ENCODE peak calls at places on chromosome 3, in five cellular contexts. P is GM06990; T is NCI-H1092; L is activated CD4-positive, alpha-beta T cell treated with anti-CD3 and anti-CD28 coated beads for 1 hour; Q is T1000. C is an unnamed sample.

GRCh38 chr3:126439346-126439967 is 36.2 kb downstream of the ZXDC start:
- DNase-seq in P (no peak), T (no peak), L (no peak), Q (no peak), C (no peak)

GRCh38 chr3:119586707-119587317 is 7.5 kb downstream of the ADPRH start:
- DNase-seq in P (no peak), T (no peak), L (no peak), Q (no peak), C (no peak)

GRCh38 chr3:84836961-84837360 is 121.8 kb upstream of the CADM2 start:
- DNase-seq in P (no peak), T (peak), L (no peak), Q (no peak), C (peak)

GRCh38 chr3:54188176-54188791 is 65.9 kb downstream of the CACNA2D3 start:
- DNase-seq in P (peak), T (no peak), L (no peak), Q (no peak), C (no peak)

GRCh38 chr3:128319107-128319506 is 147.6 kb downstream of the DNAJB8 start:
- DNase-seq in P (no peak), T (no peak), L (no peak), Q (no peak), C (no peak)

GRCh38 chr3:57928511-57928910 is 79.7 kb upstream of the FLNB start:
- DNase-seq in P (no peak), T (no peak), L (no peak), Q (no peak), C (no peak)

GRCh38 chr3:65833761-65834505 is 204.8 kb downstream of the MAGI1 start:
- DNase-seq in P (peak), T (no peak), L (no peak), Q (no peak), C (no peak)

GRCh38 chr3:14120111-14120920 is 4.4 kb downstream of the CHCHD4 start:
- DNase-seq in P (no peak), T (no peak), L (no peak), Q (no peak), C (no peak)

GRCh38 chr3:111691293-111691909 is 96.3 kb upstream of the ZBED2 start:
- DNase-seq in P (no peak), T (peak), L (no peak), Q (no peak), C (peak)

GRCh38 chr3:5376761-5377160 is 189.3 kb downstream of the EDEM1 start:
- DNase-seq in P (no peak), T (peak), L (no peak), Q (no peak), C (no peak)

GRCh38 chr3:6994081-6994668 is 133.3 kb downstream of the GRM7 start:
- DNase-seq in P (no peak), T (no peak), L (no peak), Q (no peak), C (no peak)

GRCh38 chr3:195085356-195086130 is 185.4 kb downstream of the XXYLT1 start:
- DNase-seq in P (no peak), T (no peak), L (no peak), Q (no peak), C (no peak)

GRCh38 chr3:89303721-89304120 is 196.3 kb downstream of the EPHA3 start:
- DNase-seq in P (no peak), T (no peak), L (no peak), Q (no peak), C (no peak)

GRCh38 chr3:148077318-148077923 is 620.3 kb upstream of the AGTR1 start:
- DNase-seq in P (no peak), T (no peak), L (no peak), Q (no peak), C (no peak)

GRCh38 chr3:32758375-32758753 is 59.4 kb upstream of the TRIM71 start:
- DNase-seq in P (no peak), T (no peak), L (no peak), Q (no peak), C (no peak)

GRCh38 chr3:71143493-71143892 is 440.0 kb downstream of the FOXP1 start:
- DNase-seq in P (no peak), T (no peak), L (no peak), Q (no peak), C (no peak)

GRCh38 chr3:143885803-143886427 is 37.6 kb upstream of the SLC9A9 start:
- DNase-seq in P (peak), T (no peak), L (no peak), Q (no peak), C (peak)

GRCh38 chr3:120338517-120338916 is 10.6 kb downstream of the LRRC58 start:
- DNase-seq in P (no peak), T (no peak), L (no peak), Q (no peak), C (no peak)

GRCh38 chr3:53030864-53031445 is 14.9 kb downstream of the SFMBT1 start:
- DNase-seq in P (no peak), T (no peak), L (peak), Q (no peak), C (no peak)

GRCh38 chr3:139309880-139310279 is 33.9 kb upstream of the MRPS22 start:
- DNase-seq in P (no peak), T (no peak), L (no peak), Q (no peak), C (no peak)

GRCh38 chr3:148992027-148992634 is 791 bp downstream of the GYG1 start:
- DNase-seq in P (peak), T (no peak), L (no peak), Q (no peak), C (no peak)

GRCh38 chr3:129890891-129891290 is 2.6 kb downstream of the TMCC1 start:
- DNase-seq in P (no peak), T (no peak), L (no peak), Q (no peak), C (no peak)

GRCh38 chr3:123072152-123072551 is 5.3 kb downstream of the PDIA5 start:
- DNase-seq in P (no peak), T (no peak), L (no peak), Q (no peak), C (no peak)

GRCh38 chr3:177833392-177833791 is 636.1 kb upstream of the TBL1XR1 start:
- DNase-seq in P (no peak), T (peak), L (no peak), Q (no peak), C (no peak)

GRCh38 chr3:138768946-138769345 is 65.8 kb downstream of the PIK3CB start:
- DNase-seq in P (no peak), T (no peak), L (no peak), Q (no peak), C (no peak)

GRCh38 chr3:10263549-10264363 is 15.5 kb downstream of the TATDN2 start:
- DNase-seq in P (peak), T (no peak), L (peak), Q (no peak), C (no peak)

GRCh38 chr3:152496286-152496685 is 227.6 kb downstream of the MBNL1 start:
- DNase-seq in P (no peak), T (no peak), L (no peak), Q (no peak), C (no peak)

GRCh38 chr3:56102034-56102433 is 366.2 kb downstream of the ERC2 start:
- DNase-seq in P (no peak), T (no peak), L (no peak), Q (no peak), C (no peak)

GRCh38 chr3:172564499-172564898 is 41.3 kb upstream of the TNFSF10 start:
- DNase-seq in P (no peak), T (no peak), L (no peak), Q (no peak), C (no peak)

GRCh38 chr3:78633626-78634025 is 1134.2 kb downstream of the ROBO1 start:
- DNase-seq in P (no peak), T (no peak), L (no peak), Q (no peak), C (no peak)

GRCh38 chr3:128427872-128428822 is 38.5 kb downstream of the DNAJB8 start:
- DNase-seq in P (no peak), T (no peak), L (no peak), Q (no peak), C (no peak)

GRCh38 chr3:37949866-37950265 is 40.7 kb upstream of the VILL start:
- DNase-seq in P (no peak), T (no peak), L (no peak), Q (no peak), C (no peak)

GRCh38 chr3:17798000-17798399 is 55.6 kb upstream of the TBC1D5 start:
- DNase-seq in P (no peak), T (no peak), L (no peak), Q (no peak), C (no peak)